ENCODE peak calls at places on chromosomes 13 and 19, in four cellular contexts. E is Peyer's patch, J is ovary, C is ascending aorta. T is an unnamed sample. For H3K4me1, the result is how much of the 10 kb centered on the place peaks cover.

GRCh38 chr13:62185631-62186256 is 770.1 kb upstream of the PCDH20 start:
- DNase-seq in C (no peak), J (no peak), E (no peak), T (no peak)

GRCh38 chr19:56112313-56112709 is 8.8 kb downstream of the ZNF787 start:
- DNase-seq in C (no peak), J (no peak), E (no peak), T (no peak)

GRCh38 chr13:73608731-73609485 is 525.3 kb downstream of the KLF12 start:
- DNase-seq in J (no peak), C (no peak), E (no peak), T (no peak)

GRCh38 chr13:93690139-93690538 is 463.5 kb downstream of the GPC6 start:
- DNase-seq in J (no peak), C (no peak), E (no peak), T (no peak)

GRCh38 chr13:78102121-78102677 is 183.6 kb upstream of the EDNRB start:
- DNase-seq in C (no peak), J (no peak), E (no peak), T (no peak)

GRCh38 chr19:13460045-13460444 is 46.2 kb downstream of the CACNA1A start:
- DNase-seq in C (no peak), J (no peak), E (no peak), T (no peak)

GRCh38 chr13:22648325-22648758 is 532.4 kb upstream of the SGCG start:
- DNase-seq in J (no peak), E (no peak), C (no peak), T (no peak)

GRCh38 chr13:26061947-26062346 is 10.1 kb upstream of the SHISA2 start:
- DNase-seq in C (no peak), E (no peak), J (no peak), T (no peak)

GRCh38 chr19:39409886-39410619 is 2.4 kb upstream of the PLEKHG2 start:
- DNase-seq in C (peak), J (peak), E (peak), T (peak)

GRCh38 chr13:104614746-104615145 is 1548.5 kb upstream of the SLC10A2 start:
- DNase-seq in C (no peak), E (no peak), J (no peak), T (no peak)

GRCh38 chr19:4575267-4575793 is 15.8 kb upstream of the SEMA6B start:
- DNase-seq in C (peak), J (peak), E (no peak), T (no peak)

GRCh38 chr19:55670280-55671053 is 4.6 kb upstream of the EPN1 start:
- DNase-seq in C (peak), E (no peak), J (no peak), T (no peak)

GRCh38 chr19:46926201-46927071 is 65.6 kb downstream of the ARHGAP35 start:
- DNase-seq in C (peak), J (no peak), E (no peak), T (no peak)

GRCh38 chr19:351976-352625 is 7.5 kb upstream of the MIER2 start:
- DNase-seq in E (no peak), J (no peak), C (peak), T (no peak)

GRCh38 chr13:85806553-85807175 is 7.4 kb upstream of the SLITRK6 start:
- DNase-seq in J (no peak), E (no peak), C (no peak), T (no peak)

GRCh38 chr19:16273005-16273404 is 51.6 kb upstream of the KLF2 start:
- DNase-seq in C (no peak), J (no peak), E (no peak), T (no peak)

GRCh38 chr13:30371649-30372265 is 50.5 kb upstream of the UBE2L5 start:
- DNase-seq in J (no peak), C (no peak), E (peak), T (peak)

GRCh38 chr19:17739121-17739875 is 12.0 kb upstream of the FCHO1 start:
- DNase-seq in J (peak), E (no peak), C (no peak), T (no peak)

GRCh38 chr19:18520848-18521691 is 800 bp downstream of the ELL start:
- DNase-seq in J (peak), C (peak), E (peak), T (no peak)

GRCh38 chr19:7126132-7126531 is 56.6 kb downstream of the ZNF557 start:
- DNase-seq in E (no peak), C (no peak), J (no peak), T (no peak)

GRCh38 chr13:66933994-66934393 is 296.1 kb downstream of the PCDH9 start:
- DNase-seq in J (no peak), C (no peak), E (no peak), T (no peak)

GRCh38 chr19:57280913-57281425 is 684 bp downstream of the ZNF460 start:
- DNase-seq in E (no peak), C (no peak), J (peak), T (peak)

GRCh38 chr19:38277969-38278680 is 13.8 kb downstream of the SPINT2 start:
- DNase-seq in J (no peak), C (peak), E (no peak), T (no peak)

GRCh38 chr19:46787331-46788100 is 878 bp downstream of the SLC1A5 start:
- DNase-seq in C (peak), E (peak), J (peak), T (no peak)

GRCh38 chr19:17972230-17972629 is 5.3 kb downstream of the KCNN1 start:
- DNase-seq in E (no peak), C (no peak), J (no peak), T (no peak)

GRCh38 chr19:41264581-41265375 is 606 bp downstream of the HNRNPUL1 start:
- DNase-seq in C (peak), E (no peak), J (peak), T (peak)

GRCh38 chr13:53873558-53873957 is 844.9 kb downstream of the OLFM4 start:
- DNase-seq in E (peak), J (no peak), C (no peak), T (no peak)

GRCh38 chr19:45569619-45570421 is 14.8 kb downstream of the OPA3 start:
- DNase-seq in E (peak), C (peak), J (no peak), T (peak)

GRCh38 chr19:43759515-43759914 is 4.8 kb upstream of the SMG9 start:
- DNase-seq in E (no peak), J (no peak), C (no peak), T (no peak)

GRCh38 chr13:105969761-105970160 is 565.7 kb downstream of the EFNB2 start:
- DNase-seq in J (no peak), E (no peak), C (no peak), T (no peak)

GRCh38 chr13:72384879-72385278 is 342.6 kb downstream of the MZT1 start:
- DNase-seq in J (no peak), E (no peak), C (no peak), T (no peak)

GRCh38 chr19:19259741-19260140 is 13.4 kb downstream of the TM6SF2 start:
- DNase-seq in E (no peak), J (no peak), C (no peak), T (no peak)

GRCh38 chr13:30043631-30043925 is 193.2 kb upstream of the UBL3 start:
- DNase-seq in C (no peak), E (no peak), J (no peak), T (no peak)

GRCh38 chr13:72536668-72537399 is 190.6 kb downstream of the MZT1 start:
- DNase-seq in E (no peak), J (peak), C (no peak), T (no peak)

GRCh38 chr19:38734426-38735256 is 9.6 kb downstream of the CAPN12 start:
- DNase-seq in E (peak), J (peak), C (peak), T (peak)

GRCh38 chr19:41895745-41896580 is 13.0 kb downstream of the ARHGEF1 start:
- DNase-seq in J (no peak), C (no peak), E (no peak), T (no peak)

GRCh38 chr19:1602091-1602707 is 3.1 kb downstream of the UQCR11 start:
- DNase-seq in E (no peak), J (peak), C (no peak), T (no peak)
- TF ChIP-seq CTCF in E (no peak), J (no peak), C (no peak), T (no peak)

DNA sequence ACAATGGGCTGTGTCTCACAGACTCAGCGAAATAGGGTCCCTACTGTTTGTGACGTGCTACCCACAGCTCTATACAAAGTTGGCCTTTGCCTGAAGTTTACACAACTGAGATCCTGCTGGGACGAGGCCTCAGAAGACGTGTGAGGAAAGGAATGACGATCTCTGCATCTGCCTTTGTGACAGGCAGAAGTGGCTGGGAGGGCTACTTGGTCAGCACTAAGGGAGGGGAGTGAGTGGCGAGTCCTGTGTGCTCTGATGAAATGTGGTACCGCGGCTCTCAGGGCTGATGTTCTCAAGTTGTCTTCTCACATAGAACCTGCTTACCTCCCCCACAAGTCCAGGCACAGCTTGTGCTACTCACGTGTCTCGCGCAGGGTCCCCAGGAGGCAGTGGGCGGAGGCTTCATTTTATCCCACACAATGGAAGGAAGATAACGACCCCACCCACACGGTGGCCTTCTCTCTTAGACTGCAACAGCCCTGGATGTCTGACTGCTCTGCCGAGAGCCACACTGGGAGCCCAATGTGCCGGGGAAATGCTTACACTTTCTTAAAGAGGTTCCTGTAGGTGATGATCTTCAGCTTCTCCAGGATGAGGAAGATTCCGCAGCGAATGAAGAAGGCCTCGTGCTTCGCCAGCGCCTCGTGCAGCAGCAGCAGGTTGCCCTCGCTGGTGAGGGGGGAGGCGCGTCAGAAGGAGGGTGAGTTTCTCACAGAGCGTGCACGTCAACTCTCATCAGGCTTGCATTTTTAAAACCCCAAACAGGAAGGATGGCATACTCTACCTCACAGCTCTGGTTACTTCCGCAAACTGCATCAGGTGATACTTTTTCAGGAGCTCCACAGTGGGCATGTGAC is 21.2 kb downstream of the PROZ start:
- DNase-seq in E (no peak), C (no peak), J (no peak), T (peak)
- H3K27ac ChIP-seq in E (no peak), C (no peak), J (no peak), T (no peak)

GRCh38 chr19:3380829-3381228 is 14.4 kb downstream of the NFIC start:
- DNase-seq in C (no peak), J (no peak), E (no peak), T (no peak)

GRCh38 chr19:3378352-3379146 is 12.2 kb downstream of the NFIC start:
- DNase-seq in E (no peak), J (no peak), C (no peak), T (no peak)

GRCh38 chr19:3382460-3383100 is 16.2 kb downstream of the NFIC start:
- DNase-seq in E (no peak), C (no peak), J (no peak), T (no peak)

GRCh38 chr19:3383121-3383722 is 16.8 kb downstream of the NFIC start:
- DNase-seq in C (no peak), J (peak), E (no peak), T (no peak)

GRCh38 chr19:3381701-3382372 is 15.5 kb downstream of the NFIC start:
- DNase-seq in J (peak), E (no peak), C (no peak), T (no peak)
- H3K4me1 ChIP-seq in J (under half), E (under half), C (half or more), T (under half)

DNA sequence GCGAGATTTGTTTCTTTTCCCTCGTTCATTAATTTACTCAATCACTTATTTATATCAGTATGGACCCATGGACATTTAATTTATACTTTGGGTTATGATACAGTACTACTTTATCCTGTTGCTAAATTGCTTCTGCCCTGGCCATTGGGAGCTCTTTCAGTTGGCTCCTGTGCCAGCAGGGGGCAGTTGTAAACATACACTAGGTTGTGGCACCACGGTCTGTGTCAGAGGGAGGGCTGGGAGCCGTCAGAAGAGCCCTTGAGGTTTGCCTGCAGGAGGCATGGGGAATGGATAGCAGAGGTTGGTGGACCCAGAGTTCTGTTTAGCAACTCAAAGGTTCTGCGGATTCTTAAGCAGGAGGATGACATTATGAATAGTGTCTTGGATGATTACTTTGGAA is 94.3 kb downstream of the ERCC5 start:
- DNase-seq in E (no peak), C (no peak), J (no peak), T (no peak)
- TF ChIP-seq CTCF in E (no peak), C (no peak), J (no peak), T (no peak)